ENCODE peak calls at places on chromosomes 3 and 15, in ten cellular contexts. T is adrenal gland, R is GM23248, S is GM12865, M is GM12864, L is left ventricle myocardium inferior, I is psoas muscle, Y is OCI-LY7, N is fibroblast of the aortic adventitia, O is lung. G is an unnamed sample.

GRCh38 chr3:16064660-16065414 is 109.6 kb upstream of the GALNT15 start:
- DNase-seq in S (no peak), R (peak), M (no peak), L (peak), I (peak), N (peak), O (no peak), T (peak), Y (no peak), G (no peak)

GRCh38 chr3:124520970-124521369 is 209.3 kb upstream of the UMPS start:
- DNase-seq in O (peak), T (no peak), N (no peak), S (no peak), M (no peak), I (no peak), R (peak), Y (no peak), L (no peak), G (no peak)

GRCh38 chr15:34855893-34856292 is 60.5 kb upstream of the ACTC1 start:
- DNase-seq in L (no peak), O (no peak), T (no peak), I (no peak), Y (no peak), N (peak), S (no peak), M (no peak), R (peak), G (no peak)

GRCh38 chr3:49415931-49416601 is 3.8 kb downstream of the TCTA start:
- DNase-seq in I (peak), M (no peak), N (no peak), T (no peak), R (no peak), O (no peak), L (no peak), Y (peak), S (peak), G (no peak)

GRCh38 chr15:31459011-31459748 is 132.5 kb downstream of the KLF13 start:
- DNase-seq in L (no peak), N (no peak), R (peak), T (peak), I (no peak), O (no peak), M (peak), S (peak), Y (peak), G (no peak)

GRCh38 chr3:46239301-46239938 is 2.8 kb upstream of the CCR3 start:
- DNase-seq in I (no peak), T (no peak), O (no peak), R (no peak), M (no peak), N (no peak), Y (no peak), S (no peak), L (no peak), G (no peak)

GRCh38 chr15:76147906-76148553 is 88.2 kb downstream of the TMEM266 start:
- DNase-seq in T (peak), O (peak), R (peak), L (no peak), I (peak), S (peak), M (no peak), Y (peak), N (no peak), G (peak)

GRCh38 chr15:55902975-55903374 is 90.4 kb downstream of the NEDD4 start:
- DNase-seq in I (no peak), S (no peak), M (no peak), R (no peak), Y (no peak), O (no peak), N (no peak), L (no peak), T (no peak), G (no peak)

GRCh38 chr15:74954515-74954914 is 2.1 kb downstream of the RPP25 start:
- DNase-seq in Y (no peak), S (no peak), M (no peak), I (no peak), O (no peak), N (peak), L (peak), R (peak), T (peak), G (peak)

DNA sequence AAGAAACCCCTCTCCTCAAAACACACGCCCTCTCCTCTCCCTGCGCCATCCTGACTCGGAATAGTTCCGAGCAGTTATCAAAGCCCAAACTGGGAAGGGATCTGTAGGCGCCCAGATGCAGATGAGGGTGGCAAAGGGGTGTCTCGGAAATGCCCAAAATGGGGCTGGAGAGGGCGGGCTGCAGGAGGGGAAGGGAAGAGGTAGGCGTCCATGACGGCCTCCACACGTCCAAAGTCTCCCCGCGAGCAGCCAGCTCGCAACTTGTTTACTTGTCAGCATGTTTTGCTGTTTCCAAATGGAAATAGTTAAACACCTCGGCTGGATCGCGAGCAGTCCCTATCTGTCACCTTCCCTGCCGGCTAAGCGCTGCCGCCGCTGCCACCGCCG is 1.4 kb downstream of the NTRK3 start:
- DNase-seq in Y (no peak), O (no peak), R (no peak), N (no peak), M (no peak), L (no peak), I (no peak), S (no peak), T (no peak), G (no peak)
- H3K4me3 ChIP-seq in Y (no peak), O (no peak), R (no peak), N (peak), M (no peak), L (peak), I (peak), S (no peak), T (no peak), G (peak)

GRCh38 chr15:41698779-41699178 is 38.6 kb downstream of the MGA start:
- DNase-seq in R (peak), S (no peak), Y (no peak), I (no peak), O (no peak), L (no peak), N (no peak), T (no peak), M (no peak), G (no peak)

DNA sequence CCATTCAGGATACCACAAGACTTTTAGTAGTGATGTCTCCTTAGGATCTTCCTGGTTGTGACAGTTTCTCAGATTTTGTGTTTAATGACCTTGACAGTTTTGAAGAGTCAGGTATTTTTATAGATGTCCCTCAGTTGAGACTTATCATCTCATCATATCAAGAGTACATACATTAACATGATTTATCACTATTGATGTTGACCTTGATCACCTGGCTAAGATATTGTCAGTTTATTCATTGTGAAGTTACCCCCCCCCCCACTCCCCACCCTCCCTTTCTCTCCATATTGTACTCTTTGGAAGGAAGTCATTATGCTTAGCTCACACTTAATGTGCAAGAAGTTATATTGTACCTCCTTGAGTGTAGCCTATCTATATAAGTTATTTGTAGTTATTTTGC is 42.9 kb downstream of the MGA start:
- DNase-seq in N (no peak), Y (no peak), O (no peak), L (no peak), S (no peak), I (no peak), T (no peak), M (no peak), R (no peak), G (no peak)
- H3K4me3 ChIP-seq in N (no peak), Y (no peak), O (no peak), L (no peak), S (no peak), I (no peak), T (no peak), M (no peak), R (no peak), G (no peak)

GRCh38 chr15:88604381-88604951 is 16.7 kb upstream of the AEN start:
- DNase-seq in Y (no peak), N (no peak), R (no peak), T (peak), S (no peak), I (no peak), O (no peak), M (no peak), L (no peak), G (no peak)

GRCh38 chr15:88604972-88605506 is 16.1 kb upstream of the AEN start:
- DNase-seq in M (no peak), R (no peak), S (no peak), I (no peak), N (no peak), L (no peak), Y (no peak), O (no peak), T (no peak), G (no peak)

GRCh38 chr15:88606437-88606794 is 14.7 kb upstream of the AEN start:
- DNase-seq in M (no peak), I (no peak), Y (no peak), T (no peak), O (no peak), L (no peak), R (no peak), N (no peak), S (no peak), G (no peak)

GRCh38 chr15:88605507-88606436 is 15.4 kb upstream of the AEN start:
- DNase-seq in O (no peak), M (no peak), N (peak), I (no peak), R (peak), Y (no peak), L (peak), T (no peak), S (no peak), G (peak)

DNA sequence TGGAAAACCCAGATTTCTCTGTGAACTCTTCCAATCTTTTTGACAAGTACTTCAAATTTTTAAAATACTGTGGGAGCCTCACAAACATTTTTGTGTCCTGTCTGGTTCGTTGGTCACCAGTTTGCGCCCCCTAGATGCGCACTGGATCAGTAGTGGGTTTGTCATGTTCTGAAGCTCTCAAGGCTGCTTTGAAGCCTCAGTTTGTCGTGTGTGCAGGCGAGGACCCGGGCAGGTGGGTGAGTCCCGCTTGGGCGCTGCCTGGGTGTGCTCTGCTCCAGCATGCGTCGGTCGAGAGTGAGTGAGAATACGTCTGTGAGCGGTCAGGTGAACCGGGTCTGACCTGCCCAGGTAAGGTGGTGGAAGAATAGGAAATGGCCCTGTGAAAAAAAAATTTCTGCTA is 17.3 kb upstream of the AEN start:
- DNase-seq in T (no peak), M (no peak), I (no peak), Y (no peak), R (no peak), S (no peak), O (no peak), N (no peak), L (no peak), G (no peak)
- H3K4me3 ChIP-seq in T (no peak), M (no peak), I (no peak), Y (no peak), R (no peak), S (no peak), O (no peak), N (no peak), L (no peak), G (peak)

DNA sequence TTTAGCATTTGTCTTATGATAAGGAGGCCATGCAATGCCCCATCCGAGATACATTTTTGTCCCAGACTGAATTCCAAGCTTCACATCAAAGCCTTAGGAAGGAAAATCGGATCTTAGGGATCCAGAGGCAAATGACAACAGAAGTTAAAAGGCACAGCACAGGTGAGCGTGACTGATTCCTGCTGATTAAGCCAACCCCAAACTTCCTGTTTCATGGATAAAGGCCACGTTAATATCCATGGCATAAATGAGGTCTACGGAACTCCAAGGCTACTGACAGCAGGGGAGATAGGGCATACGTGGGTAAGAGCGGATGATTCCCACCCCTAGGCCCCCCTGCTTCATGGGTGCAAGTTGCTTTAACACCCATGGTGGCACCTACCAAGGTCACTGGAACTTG is 471.6 kb downstream of the FHIT start:
- DNase-seq in O (no peak), L (no peak), T (no peak), M (no peak), S (no peak), I (no peak), Y (no peak), N (no peak), R (no peak), G (no peak)
- H3K4me3 ChIP-seq in O (no peak), L (no peak), T (no peak), M (no peak), S (no peak), I (no peak), Y (no peak), N (no peak), R (no peak), G (no peak)

DNA sequence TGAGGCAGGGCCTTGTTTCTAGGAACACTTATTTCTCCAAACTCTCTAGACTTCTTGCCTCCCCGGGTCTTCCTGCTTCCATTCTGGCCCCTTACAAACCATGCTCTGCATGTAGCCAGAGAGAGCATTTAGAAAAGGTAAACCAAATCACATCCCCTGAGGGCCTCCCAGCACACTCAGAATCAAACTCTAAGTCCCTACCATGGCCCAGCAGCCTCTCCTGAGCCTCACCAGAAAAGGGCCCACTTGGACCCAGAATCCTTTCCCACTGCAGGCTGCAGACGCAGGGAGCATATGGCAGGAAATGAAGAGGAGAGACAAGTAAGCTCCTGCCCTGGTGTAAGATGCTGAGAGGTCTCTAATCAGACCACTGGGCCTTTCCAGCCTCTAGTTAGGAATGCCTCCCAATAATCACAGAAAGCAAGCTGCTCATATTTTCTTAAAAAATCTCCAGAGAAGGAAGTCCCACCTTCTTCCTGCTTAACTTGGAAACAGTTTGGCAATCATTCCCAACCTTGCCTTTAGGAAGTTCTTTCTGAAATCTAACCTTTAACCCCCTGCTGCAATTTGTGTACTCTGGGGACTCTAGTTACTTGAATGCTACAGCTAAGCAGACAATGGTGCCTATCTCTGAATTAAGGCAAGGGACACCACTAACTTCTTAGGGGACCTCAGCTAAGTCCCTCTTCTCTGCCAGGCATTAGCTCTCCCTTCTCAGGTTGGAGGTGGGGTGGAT is 4.2 kb downstream of the AMOTL2 start:
- DNase-seq in T (no peak), S (no peak), I (peak), R (peak), N (peak), O (no peak), M (no peak), Y (no peak), L (no peak), G (no peak)
- H3K4me3 ChIP-seq in T (no peak), S (no peak), I (peak), R (peak), N (peak), O (no peak), M (no peak), Y (no peak), L (peak), G (no peak)

GRCh38 chr15:39781967-39782292 is 711 bp downstream of the FSIP1 start:
- DNase-seq in M (no peak), Y (no peak), I (no peak), R (no peak), N (no peak), L (no peak), O (no peak), S (no peak), T (no peak), G (no peak)
- H3K4me3 ChIP-seq in M (peak), Y (peak), I (peak), R (peak), N (peak), L (peak), O (no peak), S (peak), T (no peak), G (peak)

GRCh38 chr3:121660356-121661171 is at the start of gene HCLS1:
- DNase-seq in T (peak), O (peak), S (peak), N (peak), I (peak), M (peak), R (peak), Y (peak), L (peak), G (peak)
- H3K4me3 ChIP-seq in T (no peak), O (no peak), S (peak), N (peak), I (peak), M (peak), R (peak), Y (peak), L (peak), G (no peak)

DNA sequence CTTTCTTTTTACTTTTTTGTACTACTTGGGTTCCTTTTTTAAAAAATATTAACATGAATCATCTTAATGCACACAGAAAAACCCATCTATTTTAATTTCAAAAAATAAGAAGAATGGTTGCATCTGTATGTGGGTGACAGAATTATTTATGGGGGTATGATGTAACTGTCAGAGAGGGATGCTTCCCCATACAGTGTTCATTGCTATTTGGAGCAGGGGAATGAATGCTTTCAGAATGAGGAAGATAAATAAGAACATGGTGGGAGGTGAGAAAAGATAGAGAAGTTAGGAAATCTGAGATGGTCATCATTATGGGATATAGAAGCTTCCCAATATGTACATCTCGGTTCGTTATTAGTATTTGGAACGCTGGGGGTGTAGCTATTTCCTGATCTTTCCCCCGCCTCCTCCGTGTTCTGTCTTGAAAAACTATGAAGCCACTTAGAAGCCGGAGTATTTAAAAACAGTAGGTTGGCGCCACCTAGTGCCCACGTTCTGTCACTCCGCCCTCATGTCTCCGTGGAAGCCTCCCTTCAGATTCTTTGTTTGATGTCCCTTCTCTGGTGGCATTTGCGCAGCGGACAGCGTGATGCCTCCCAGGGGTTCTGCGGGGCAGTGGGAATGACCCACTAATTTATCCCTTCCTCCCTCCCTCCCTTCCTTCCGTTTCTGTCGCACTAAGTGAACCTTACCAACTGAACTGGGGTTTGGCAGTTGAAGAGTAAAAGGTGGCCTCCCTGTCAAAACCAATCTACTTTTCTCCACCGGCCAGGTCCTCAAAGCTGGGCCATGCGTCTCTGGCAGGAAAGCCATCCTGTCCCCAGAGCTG is 184.6 kb downstream of the FEZF2 start:
- DNase-seq in M (peak), R (peak), O (peak), S (peak), I (peak), N (peak), Y (peak), T (peak), L (peak), G (peak)
- H3K4me3 ChIP-seq in M (no peak), R (peak), O (no peak), S (no peak), I (peak), N (peak), Y (no peak), T (no peak), L (no peak), G (no peak)

DNA sequence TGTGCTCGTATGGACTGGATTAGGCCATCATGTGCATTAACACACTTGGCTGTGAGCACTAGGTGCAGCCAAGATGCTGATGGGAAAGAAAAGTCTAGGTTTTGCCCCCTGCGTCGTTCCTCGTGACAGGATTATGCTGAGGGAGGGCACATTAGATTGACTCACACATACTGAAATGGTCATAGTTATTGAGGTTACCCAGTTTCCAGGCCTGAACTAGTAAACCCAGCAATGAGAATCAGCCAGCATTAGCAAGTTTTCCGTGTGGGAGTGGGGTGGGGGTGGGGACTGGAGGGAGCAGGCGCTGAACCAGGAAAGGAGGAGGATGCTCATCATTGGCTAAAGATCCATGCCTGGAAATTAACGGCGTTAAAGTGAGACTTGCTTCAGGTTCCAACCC is 224.9 kb upstream of the TPRG1 start:
- DNase-seq in O (no peak), N (no peak), Y (no peak), I (peak), S (no peak), M (no peak), L (no peak), R (peak), T (no peak), G (peak)
- H3K4me3 ChIP-seq in O (no peak), N (no peak), Y (no peak), I (peak), S (no peak), M (no peak), L (peak), R (no peak), T (peak), G (no peak)